ENCODE peak calls at places on chromosomes 7 and 10, in six cellular contexts. N, P, J, O, S and C are unnamed samples.

GRCh38 chr7:102287465-102288146 is 938 bp downstream of the SH2B2 start:
- DNase-seq in N (peak; percentile 42), P (peak; percentile 38), J (peak; percentile 71), O (peak; percentile 73), S (no peak), C (no peak)

GRCh38 chr10:17643339-17643754 is 604 bp upstream of the STAM start:
- DNase-seq in N (no peak), P (peak; percentile 64), J (peak; percentile 67), O (no peak), S (peak; percentile 67), C (peak; percentile 86)

GRCh38 chr7:121798076-121798475 is 74.9 kb upstream of the PTPRZ1 start:
- DNase-seq in N (no peak), P (no peak), J (no peak), O (no peak), S (no peak), C (no peak)

GRCh38 chr7:116977172-116977571 is 23.9 kb downstream of the ST7 start:
- DNase-seq in N (no peak), P (no peak), J (no peak), O (no peak), S (no peak), C (no peak)

GRCh38 chr7:10888861-10889260 is 84.8 kb upstream of the PHF14 start:
- DNase-seq in N (no peak), P (no peak), J (no peak), O (peak; percentile 2), S (no peak), C (no peak)

GRCh38 chr7:43307522-43307921 is 195.1 kb downstream of the HECW1 start:
- DNase-seq in N (no peak), P (no peak), J (no peak), O (no peak), S (no peak), C (no peak)

GRCh38 chr7:148556892-148557291 is 33.7 kb upstream of the C7orf33 start:
- DNase-seq in N (no peak), P (no peak), J (no peak), O (no peak), S (no peak), C (no peak)

GRCh38 chr7:1049006-1049741 is 4.8 kb downstream of the GPR146 start:
- DNase-seq in N (no peak), P (no peak), J (no peak), O (no peak), S (no peak), C (no peak)

GRCh38 chr10:44316922-44317215 is 68.0 kb downstream of the CXCL12 start:
- DNase-seq in N (no peak), P (no peak), J (no peak), O (no peak), S (no peak), C (no peak)

GRCh38 chr10:45580781-45581496 is 91.6 kb downstream of the ZFAND4 start:
- DNase-seq in N (no peak), P (no peak), J (no peak), O (peak; percentile 23), S (no peak), C (no peak)

GRCh38 chr7:50281680-50282445 is 22.7 kb upstream of the IKZF1 start:
- DNase-seq in N (no peak), P (peak; percentile 32), J (no peak), O (peak; percentile 83), S (no peak), C (no peak)

GRCh38 chr10:79463578-79464496 is 18.4 kb upstream of the ZCCHC24 start:
- DNase-seq in N (no peak), P (peak; percentile 45), J (no peak), O (no peak), S (no peak), C (no peak)

GRCh38 chr7:89695241-89695640 is 459.0 kb upstream of the STEAP1 start:
- DNase-seq in N (no peak), P (no peak), J (no peak), O (no peak), S (no peak), C (no peak)

GRCh38 chr10:49593998-49594397 is 16.1 kb upstream of the SLC18A3 start:
- DNase-seq in N (no peak), P (no peak), J (no peak), O (no peak), S (no peak), C (no peak)

GRCh38 chr10:14750900-14751575 is 23.7 kb downstream of the FAM107B start:
- DNase-seq in N (no peak), P (no peak), J (no peak), O (peak; percentile 96), S (no peak), C (no peak)

GRCh38 chr10:35608317-35608672 is 3.2 kb downstream of the GJD4 start:
- DNase-seq in N (no peak), P (no peak), J (no peak), O (no peak), S (no peak), C (no peak)

GRCh38 chr10:89373916-89374711 is 3.7 kb upstream of the IFIT1B start:
- DNase-seq in N (peak; percentile 93), P (peak; percentile 96), J (no peak), O (no peak), S (peak; percentile 93), C (peak; percentile 85)

GRCh38 chr7:92133737-92134270 is 473 bp downstream of the CYP51A1 start:
- DNase-seq in N (peak; percentile 85), P (peak; percentile 67), J (peak; percentile 82), O (peak; percentile 82), S (peak; percentile 52), C (peak; percentile 69)

GRCh38 chr7:77306231-77307067 is 106.8 kb upstream of the FGL2 start:
- DNase-seq in N (no peak), P (no peak), J (no peak), O (no peak), S (peak; percentile 29), C (no peak)

GRCh38 chr10:100913470-100913865 is 705 bp downstream of the SLF2 start:
- DNase-seq in N (no peak), P (no peak), J (no peak), O (no peak), S (no peak), C (no peak)
- H3K27ac ChIP-seq in N (peak overlapping the region; percentile 90), P (peak overlapping the region; percentile 94), J (peak overlapping the region; percentile 64), O (no peak overlapping the region), S (peak overlapping the region; percentile 85), C (no peak overlapping the region)

DNA sequence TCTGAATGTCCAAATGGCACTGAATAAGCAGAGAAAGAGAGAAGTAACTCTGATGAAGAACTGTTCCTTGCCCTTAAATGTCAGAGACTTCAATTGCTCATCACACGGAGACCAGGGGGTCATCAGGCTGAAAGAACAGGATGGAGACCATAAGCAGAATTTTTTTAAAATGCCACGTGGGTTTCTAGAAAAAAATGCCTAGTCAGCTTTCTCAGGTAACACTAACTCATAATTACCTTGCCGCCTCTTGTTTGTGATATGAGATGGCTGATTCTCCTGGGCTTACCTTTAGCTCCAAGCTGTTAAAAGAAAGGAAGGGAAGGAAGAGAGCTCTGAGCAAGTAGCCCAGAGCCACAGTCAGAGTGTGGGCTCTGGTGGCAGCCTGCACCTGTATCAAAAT is 372.1 kb downstream of the GPAM start:
- DNase-seq in N (no peak), P (no peak), J (no peak), O (no peak), S (no peak), C (no peak)
- H3K27ac ChIP-seq in N (no peak overlapping the region), P (no peak overlapping the region), J (no peak overlapping the region), O (no peak overlapping the region), S (no peak overlapping the region), C (no peak overlapping the region)

GRCh38 chr7:36191292-36191920 is 38.4 kb downstream of the EEPD1 start:
- DNase-seq in N (no peak), P (no peak), J (no peak), O (peak; percentile 33), S (no peak), C (no peak)
- H3K27ac ChIP-seq in N (peak overlapping the region; percentile 71), P (no peak overlapping the region), J (no peak overlapping the region), O (peak overlapping the region; percentile 96), S (no peak overlapping the region), C (no peak overlapping the region)

GRCh38 chr10:119221666-119222065 is 14.3 kb downstream of the GRK5 start:
- DNase-seq in N (no peak), P (no peak), J (no peak), O (no peak), S (no peak), C (no peak)

GRCh38 chr10:119222966-119223386 is 15.6 kb downstream of the GRK5 start:
- DNase-seq in N (no peak), P (no peak), J (no peak), O (no peak), S (no peak), C (no peak)

GRCh38 chr10:119219747-119220320 is 12.5 kb downstream of the GRK5 start:
- DNase-seq in N (no peak), P (no peak), J (no peak), O (no peak), S (no peak), C (no peak)

GRCh38 chr10:119222531-119222930 is 15.2 kb downstream of the GRK5 start:
- DNase-seq in N (no peak), P (no peak), J (no peak), O (no peak), S (peak; percentile 77), C (no peak)

GRCh38 chr10:119221201-119221600 is 13.8 kb downstream of the GRK5 start:
- DNase-seq in N (no peak), P (no peak), J (no peak), O (no peak), S (peak; percentile 38), C (no peak)
- H3K27ac ChIP-seq in N (peak overlapping the region; percentile 58), P (peak overlapping the region; percentile 85), J (no peak overlapping the region), O (no peak overlapping the region), S (no peak overlapping the region), C (no peak overlapping the region)

GRCh38 chr10:21670391-21670790 is 136.4 kb downstream of the MLLT10 start:
- DNase-seq in N (no peak), P (no peak), J (no peak), O (peak; percentile 6), S (no peak), C (no peak)

GRCh38 chr10:21673668-21674067 is 139.6 kb downstream of the MLLT10 start:
- DNase-seq in N (no peak), P (no peak), J (no peak), O (no peak), S (no peak), C (no peak)

GRCh38 chr10:21668831-21669230 is 134.8 kb downstream of the MLLT10 start:
- DNase-seq in N (no peak), P (no peak), J (no peak), O (no peak), S (no peak), C (no peak)
- H3K27ac ChIP-seq in N (no peak overlapping the region), P (no peak overlapping the region), J (no peak overlapping the region), O (no peak overlapping the region), S (no peak overlapping the region), C (no peak overlapping the region)

GRCh38 chr7:129832701-129833227 is 120.0 kb downstream of the UBE2H start:
- DNase-seq in N (no peak), P (no peak), J (no peak), O (no peak), S (no peak), C (no peak)

GRCh38 chr7:129830949-129831348 is 121.8 kb downstream of the UBE2H start:
- DNase-seq in N (peak; percentile 59), P (no peak), J (no peak), O (no peak), S (no peak), C (no peak)

GRCh38 chr7:129831424-129832058 is 121.2 kb downstream of the UBE2H start:
- DNase-seq in N (peak; percentile 47), P (no peak), J (no peak), O (no peak), S (peak; percentile 18), C (no peak)

GRCh38 chr7:129829677-129830631 is 122.8 kb downstream of the UBE2H start:
- DNase-seq in N (peak; percentile 91), P (peak; percentile 69), J (no peak), O (peak; percentile 83), S (peak; percentile 62), C (peak; percentile 69)

GRCh38 chr7:129832282-129832681 is 120.5 kb downstream of the UBE2H start:
- DNase-seq in N (no peak), P (no peak), J (no peak), O (no peak), S (no peak), C (no peak)
- H3K27ac ChIP-seq in N (peak overlapping the region; percentile 79), P (peak overlapping the region; percentile 71), J (no peak overlapping the region), O (no peak overlapping the region), S (no peak overlapping the region), C (peak overlapping the region; percentile 55)